ENCODE peak calls at places on chromosome 11, in eight cellular contexts. Q, V, K, D, U, A, L and I are unnamed samples.
A peak's percentile ranks its signal among the peaks of the same experiment; 100 is the strongest.

GRCh38 chr11:114075343-114075610 is 15.8 kb downstream of the ZBTB16 start:
- DNase-seq in U (no peak), V (no peak), L (no peak), K (no peak), D (no peak), Q (no peak), A (no peak), I (no peak)

GRCh38 chr11:129119036-129119435 is 73.1 kb downstream of the ARHGAP32 start:
- DNase-seq in K (no peak), A (no peak), D (no peak), Q (no peak), U (no peak), V (no peak), L (no peak), I (no peak)

GRCh38 chr11:70642301-70642700 is 244.0 kb downstream of the CTTN start:
- DNase-seq in D (no peak), U (no peak), A (no peak), Q (no peak), L (no peak), K (no peak), V (no peak), I (no peak)

GRCh38 chr11:97224396-97224795 is 834.6 kb downstream of the JRKL start:
- DNase-seq in K (no peak), D (no peak), A (no peak), Q (no peak), L (no peak), V (no peak), U (no peak), I (no peak)

GRCh38 chr11:75505966-75506692 is 19.6 kb downstream of the GDPD5 start:
- DNase-seq in V (no peak), D (no peak), A (no peak), U (no peak), L (no peak), K (no peak), Q (peak; percentile 46), I (no peak)

GRCh38 chr11:92329644-92330043 is 105.0 kb downstream of the FAT3 start:
- DNase-seq in L (peak; percentile 26), A (no peak), Q (no peak), D (no peak), U (no peak), V (no peak), K (no peak), I (no peak)

GRCh38 chr11:61489833-61490585 is 18.5 kb upstream of the LRRC10B start:
- DNase-seq in K (no peak), V (no peak), Q (peak; percentile 40), U (no peak), L (peak; percentile 75), D (no peak), A (no peak), I (no peak)

GRCh38 chr11:2200957-2201519 is 29.4 kb upstream of the TH start:
- DNase-seq in L (no peak), V (no peak), K (no peak), D (no peak), U (no peak), A (no peak), Q (no peak), I (no peak)

GRCh38 chr11:117822031-117822521 is 2.5 kb downstream of the FXYD2 start:
- DNase-seq in L (no peak), A (peak; percentile 61), V (peak; percentile 64), K (no peak), Q (no peak), U (peak; percentile 47), D (no peak), I (no peak)